ENCODE peak calls at places on chromosomes 11 and 22, in five cellular contexts. One of them, this sample, is unnamed.

GRCh38 chr22:42869888-42870480 is 12.9 kb upstream of the ARFGAP3 start:
- DNase-seq in heart left ventricle: no peak
- DNase-seq in OCI-LY7: no peak
- DNase-seq in psoas muscle: no peak
- DNase-seq in A549: no peak
- DNase-seq in this sample: no peak

GRCh38 chr11:117528061-117528780 is 200.6 kb downstream of the CEP164 start:
- DNase-seq in A549: no peak
- DNase-seq in heart left ventricle: no peak
- DNase-seq in psoas muscle: no peak
- DNase-seq in OCI-LY7: no peak
- DNase-seq in this sample: peak; percentile 79

GRCh38 chr11:1157645-1158591 is at the start of gene MUC5AC:
- DNase-seq in psoas muscle: peak; percentile 38
- DNase-seq in A549: no peak
- DNase-seq in OCI-LY7: no peak
- DNase-seq in heart left ventricle: no peak
- DNase-seq in this sample: no peak

GRCh38 chr11:64590763-64591221 is at the start of gene SLC22A12:
- DNase-seq in OCI-LY7: no peak
- DNase-seq in psoas muscle: no peak
- DNase-seq in heart left ventricle: no peak
- DNase-seq in A549: no peak
- DNase-seq in this sample: no peak

GRCh38 chr11:95175969-95176368 is 55.0 kb downstream of the SESN3 start:
- DNase-seq in psoas muscle: no peak
- DNase-seq in OCI-LY7: no peak
- DNase-seq in heart left ventricle: no peak
- DNase-seq in A549: no peak
- DNase-seq in this sample: no peak

GRCh38 chr11:27209562-27210005 is 153.4 kb downstream of the CCDC34 start:
- DNase-seq in OCI-LY7: no peak
- DNase-seq in heart left ventricle: peak; percentile 39
- DNase-seq in psoas muscle: peak; percentile 50
- DNase-seq in A549: peak; percentile 85
- DNase-seq in this sample: no peak

GRCh38 chr22:46674367-46674781 is 54.2 kb downstream of the GRAMD4 start:
- DNase-seq in OCI-LY7: peak; percentile 86
- DNase-seq in A549: no peak
- DNase-seq in psoas muscle: peak; percentile 84
- DNase-seq in heart left ventricle: peak; percentile 87
- DNase-seq in this sample: peak; percentile 92

GRCh38 chr11:1229471-1230120 is 6.7 kb downstream of the MUC5B start:
- DNase-seq in OCI-LY7: no peak
- DNase-seq in heart left ventricle: no peak
- DNase-seq in psoas muscle: peak; percentile 23
- DNase-seq in A549: no peak
- DNase-seq in this sample: no peak

GRCh38 chr11:7600205-7600775 is 73.0 kb downstream of the CYB5R2 start:
- DNase-seq in psoas muscle: peak; percentile 75
- DNase-seq in OCI-LY7: no peak
- DNase-seq in heart left ventricle: no peak
- DNase-seq in A549: peak; percentile 22
- DNase-seq in this sample: no peak

GRCh38 chr11:8263769-8264410 is at the start of gene LMO1:
- DNase-seq in psoas muscle: peak; percentile 90
- DNase-seq in OCI-LY7: peak; percentile 62
- DNase-seq in A549: peak; percentile 98
- DNase-seq in heart left ventricle: peak; percentile 83
- DNase-seq in this sample: peak; percentile 81

GRCh38 chr11:77249427-77249826 is 52.1 kb downstream of the GDPD4 start:
- DNase-seq in OCI-LY7: no peak
- DNase-seq in heart left ventricle: no peak
- DNase-seq in A549: no peak
- DNase-seq in psoas muscle: no peak
- DNase-seq in this sample: no peak

GRCh38 chr22:44684506-44685383 is 17.3 kb upstream of the PRR5 start:
- DNase-seq in OCI-LY7: peak; percentile 71
- DNase-seq in heart left ventricle: peak; percentile 74
- DNase-seq in psoas muscle: peak; percentile 89
- DNase-seq in A549: peak; percentile 78
- DNase-seq in this sample: peak; percentile 75

GRCh38 chr22:36891646-36892045 is 21.8 kb upstream of the CSF2RB start:
- DNase-seq in psoas muscle: no peak
- DNase-seq in heart left ventricle: no peak
- DNase-seq in A549: no peak
- DNase-seq in OCI-LY7: no peak
- DNase-seq in this sample: no peak

GRCh38 chr11:130209128-130209932 is 49.7 kb downstream of the ST14 start:
- DNase-seq in psoas muscle: no peak
- DNase-seq in heart left ventricle: peak; percentile 16
- DNase-seq in A549: no peak
- DNase-seq in OCI-LY7: no peak
- DNase-seq in this sample: no peak

GRCh38 chr11:82682003-82682751 is 51.5 kb downstream of the FAM181B start:
- DNase-seq in heart left ventricle: peak; percentile 19
- DNase-seq in OCI-LY7: peak; percentile 72
- DNase-seq in A549: peak; percentile 18
- DNase-seq in psoas muscle: no peak
- DNase-seq in this sample: peak; percentile 77

GRCh38 chr11:72114570-72114969 is 2.1 kb upstream of the ANAPC15 start:
- DNase-seq in OCI-LY7: no peak
- DNase-seq in psoas muscle: no peak
- DNase-seq in A549: no peak
- DNase-seq in heart left ventricle: no peak
- DNase-seq in this sample: no peak

GRCh38 chr22:49655168-49655812 is 172.4 kb downstream of the BRD1 start:
- DNase-seq in psoas muscle: no peak
- DNase-seq in OCI-LY7: no peak
- DNase-seq in heart left ventricle: no peak
- DNase-seq in A549: no peak
- DNase-seq in this sample: no peak

GRCh38 chr11:3203221-3204043 is 15.2 kb downstream of the MRGPRG start:
- DNase-seq in A549: no peak
- DNase-seq in OCI-LY7: no peak
- DNase-seq in psoas muscle: peak; percentile 49
- DNase-seq in heart left ventricle: no peak
- DNase-seq in this sample: no peak

GRCh38 chr22:40414306-40414705 is 43.9 kb downstream of the SGSM3 start:
- DNase-seq in A549: no peak
- DNase-seq in OCI-LY7: peak; percentile 35
- DNase-seq in heart left ventricle: no peak
- DNase-seq in psoas muscle: peak; percentile 11
- DNase-seq in this sample: no peak

GRCh38 chr11:130677486-130678153 is 229.2 kb downstream of the ADAMTS15 start:
- DNase-seq in heart left ventricle: peak; percentile 42
- DNase-seq in OCI-LY7: no peak
- DNase-seq in A549: no peak
- DNase-seq in psoas muscle: no peak
- DNase-seq in this sample: no peak

GRCh38 chr11:4593739-4594138 is at the start of gene OR52I1:
- DNase-seq in psoas muscle: no peak
- DNase-seq in A549: no peak
- DNase-seq in OCI-LY7: no peak
- DNase-seq in heart left ventricle: no peak
- DNase-seq in this sample: no peak

GRCh38 chr11:35326266-35326879 is 93.0 kb downstream of the SLC1A2 start:
- DNase-seq in psoas muscle: no peak
- DNase-seq in heart left ventricle: no peak
- DNase-seq in A549: no peak
- DNase-seq in OCI-LY7: no peak
- DNase-seq in this sample: no peak

DNA sequence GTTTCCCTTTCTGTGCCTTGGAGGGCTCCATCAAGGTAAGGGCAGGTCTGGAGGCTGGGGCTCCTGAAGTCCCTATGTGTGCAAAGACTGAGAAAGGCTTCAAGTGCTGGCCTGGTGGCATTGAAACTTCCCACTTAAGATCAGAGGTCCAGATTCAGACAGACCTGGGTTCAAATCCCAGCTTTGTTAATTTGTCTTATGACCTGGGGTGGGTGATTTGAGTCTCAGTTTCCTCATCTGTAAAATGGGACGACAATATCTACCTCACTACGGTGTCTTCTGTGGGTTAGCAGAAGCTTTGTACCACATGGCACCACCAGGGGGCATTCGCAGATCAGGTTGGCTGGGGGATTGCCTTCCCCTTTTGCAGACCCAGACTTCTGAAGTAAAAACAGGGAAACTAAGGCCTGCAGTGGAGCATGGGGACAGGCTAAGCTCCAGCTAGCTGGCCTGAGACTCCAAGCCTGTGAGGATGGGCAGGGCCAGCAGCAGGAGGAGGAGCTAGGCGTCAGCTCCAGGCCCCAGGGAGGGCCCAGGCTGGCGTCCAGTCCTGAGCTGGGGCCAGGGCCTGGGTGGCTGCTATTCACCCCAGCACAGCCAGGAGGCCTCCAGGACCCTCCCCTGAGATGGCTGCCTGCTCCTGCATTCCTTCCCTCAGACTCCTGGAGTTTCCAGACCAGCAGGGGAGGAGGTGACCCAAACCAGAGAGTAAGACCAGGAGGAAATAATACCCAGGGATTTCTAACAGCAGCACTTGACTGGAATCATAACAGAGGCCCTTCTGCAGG is 1.5 kb downstream of the CASTOR1 start:
- DNase-seq in OCI-LY7: peak; percentile 87
- DNase-seq in psoas muscle: peak; percentile 90
- DNase-seq in A549: peak; percentile 76
- DNase-seq in heart left ventricle: peak; percentile 84
- DNase-seq in this sample: peak; percentile 91
- H3K4me3 ChIP-seq in OCI-LY7: no peak overlapping the region
- H3K4me3 ChIP-seq in psoas muscle: peak overlapping the region; percentile 94
- H3K4me3 ChIP-seq in A549: peak overlapping the region; percentile 72
- H3K4me3 ChIP-seq in heart left ventricle: peak overlapping the region; percentile 88
- H3K4me3 ChIP-seq in this sample: peak overlapping the region; percentile 74

GRCh38 chr11:31796523-31797226 is 14.4 kb downstream of the PAX6 start:
- DNase-seq in heart left ventricle: no peak
- DNase-seq in psoas muscle: no peak
- DNase-seq in OCI-LY7: no peak
- DNase-seq in A549: no peak
- DNase-seq in this sample: no peak
- H3K4me3 ChIP-seq in heart left ventricle: no peak overlapping the region
- H3K4me3 ChIP-seq in psoas muscle: no peak overlapping the region
- H3K4me3 ChIP-seq in OCI-LY7: no peak overlapping the region
- H3K4me3 ChIP-seq in A549: no peak overlapping the region
- H3K4me3 ChIP-seq in this sample: no peak overlapping the region

DNA sequence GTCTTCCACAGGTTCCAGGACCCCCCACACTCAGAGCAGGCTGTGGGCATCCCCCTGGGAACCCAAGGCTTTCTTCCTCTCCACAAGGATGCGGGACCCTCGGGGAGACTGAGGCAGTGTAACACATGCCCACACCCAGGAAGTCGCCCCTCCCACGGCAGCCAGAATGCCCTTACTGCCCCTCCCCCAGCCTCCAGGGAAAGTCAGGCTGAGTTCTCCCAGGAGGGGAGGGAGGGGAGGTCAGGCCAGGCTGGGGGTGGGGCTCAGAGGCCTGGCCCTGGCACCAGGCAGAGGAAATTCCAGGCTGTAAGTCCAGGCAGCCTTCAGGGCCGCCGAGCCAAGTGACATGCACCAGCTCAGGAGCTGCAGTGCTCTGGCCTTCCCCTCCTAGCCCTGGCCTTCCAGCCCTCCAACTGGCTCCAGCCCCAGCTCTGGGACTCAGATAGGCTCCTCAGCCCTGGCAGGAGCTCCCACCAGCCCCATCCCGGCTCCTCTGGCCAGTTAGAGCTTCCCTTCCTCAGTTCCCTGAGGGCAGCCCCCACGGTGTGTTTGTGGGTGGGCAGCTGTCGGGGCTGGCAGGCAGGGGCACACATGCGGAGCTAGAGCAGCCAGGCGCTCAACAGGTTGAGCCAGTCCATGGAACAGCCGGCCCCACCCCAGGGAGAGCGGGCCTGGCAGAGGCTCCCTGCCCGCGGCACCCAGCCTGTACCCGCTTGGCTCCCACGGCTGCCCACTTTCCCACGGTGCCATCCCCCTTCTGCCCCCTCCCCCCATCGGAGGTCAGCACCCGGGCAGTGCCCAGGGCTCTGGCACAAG is 3.6 kb downstream of the BCL9L start:
- DNase-seq in psoas muscle: peak; percentile 95
- DNase-seq in A549: no peak
- DNase-seq in OCI-LY7: no peak
- DNase-seq in heart left ventricle: peak; percentile 84
- DNase-seq in this sample: no peak
- H3K4me3 ChIP-seq in psoas muscle: peak overlapping the region; percentile 96
- H3K4me3 ChIP-seq in A549: peak overlapping the region; percentile 62
- H3K4me3 ChIP-seq in OCI-LY7: no peak overlapping the region
- H3K4me3 ChIP-seq in heart left ventricle: peak overlapping the region; percentile 96
- H3K4me3 ChIP-seq in this sample: no peak overlapping the region

DNA sequence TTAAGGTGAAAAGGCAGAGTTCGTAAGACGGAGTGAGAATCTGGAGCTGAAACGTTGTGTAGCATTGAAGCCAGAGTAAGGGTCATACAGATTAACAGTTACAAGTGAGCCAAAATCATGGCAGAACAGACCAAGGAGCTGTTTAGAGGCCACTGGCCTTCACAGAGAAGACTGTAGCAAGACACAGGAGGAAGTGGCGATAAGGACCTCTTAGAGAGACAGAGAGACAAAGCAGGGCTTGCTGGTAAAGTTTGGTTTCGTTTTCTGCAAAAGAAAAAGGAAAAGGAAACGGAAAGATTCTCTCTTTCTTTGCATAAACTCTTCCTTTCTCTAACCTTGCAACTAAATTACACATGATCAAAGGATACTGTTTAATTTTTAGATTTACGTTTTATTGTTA is 83.0 kb downstream of the AASDHPPT start:
- DNase-seq in OCI-LY7: no peak
- DNase-seq in psoas muscle: no peak
- DNase-seq in heart left ventricle: no peak
- DNase-seq in A549: no peak
- DNase-seq in this sample: peak; percentile 7
- H3K4me3 ChIP-seq in OCI-LY7: no peak overlapping the region
- H3K4me3 ChIP-seq in psoas muscle: no peak overlapping the region
- H3K4me3 ChIP-seq in heart left ventricle: no peak overlapping the region
- H3K4me3 ChIP-seq in A549: no peak overlapping the region
- H3K4me3 ChIP-seq in this sample: no peak overlapping the region

GRCh38 chr11:36391062-36391461 is 95.0 kb downstream of the PRR5L start:
- DNase-seq in OCI-LY7: peak; percentile 22
- DNase-seq in psoas muscle: no peak
- DNase-seq in A549: no peak
- DNase-seq in heart left ventricle: no peak
- DNase-seq in this sample: no peak
- H3K4me3 ChIP-seq in OCI-LY7: no peak overlapping the region
- H3K4me3 ChIP-seq in psoas muscle: no peak overlapping the region
- H3K4me3 ChIP-seq in A549: no peak overlapping the region
- H3K4me3 ChIP-seq in heart left ventricle: no peak overlapping the region
- H3K4me3 ChIP-seq in this sample: no peak overlapping the region